ENCODE peak calls at places on chromosomes 11 and 22, in nine cellular contexts. One of them, this sample, is unnamed.

GRCh38 chr11:124897681-124898680 is at the start of gene ROBO4:
- DNase-seq in activated naive CD4-positive, alpha-beta T cell: no peak
- DNase-seq in stromal cell of bone marrow: peak
- DNase-seq in LoVo: peak
- DNase-seq in BJ: peak
- DNase-seq in epithelial cell of esophagus: peak
- DNase-seq in glutamatergic neuron: no peak
- DNase-seq in kidney glomerular epithelial cell: peak
- DNase-seq in GM20000: no peak
- DNase-seq in this sample: no peak

GRCh38 chr11:46520971-46521745 is 72.7 kb downstream of the AMBRA1 start:
- DNase-seq in glutamatergic neuron: no peak
- DNase-seq in epithelial cell of esophagus: peak
- DNase-seq in BJ: no peak
- DNase-seq in GM20000: no peak
- DNase-seq in activated naive CD4-positive, alpha-beta T cell: no peak
- DNase-seq in kidney glomerular epithelial cell: peak
- DNase-seq in LoVo: peak
- DNase-seq in stromal cell of bone marrow: no peak
- DNase-seq in this sample: no peak

GRCh38 chr22:44133901-44134511 is 46.7 kb upstream of the PARVG start:
- DNase-seq in LoVo: no peak
- DNase-seq in stromal cell of bone marrow: peak
- DNase-seq in glutamatergic neuron: no peak
- DNase-seq in BJ: no peak
- DNase-seq in GM20000: no peak
- DNase-seq in kidney glomerular epithelial cell: no peak
- DNase-seq in epithelial cell of esophagus: no peak
- DNase-seq in activated naive CD4-positive, alpha-beta T cell: no peak
- DNase-seq in this sample: no peak

GRCh38 chr11:67484847-67485311 is 2.1 kb downstream of the AIP start:
- DNase-seq in activated naive CD4-positive, alpha-beta T cell: peak
- DNase-seq in stromal cell of bone marrow: no peak
- DNase-seq in LoVo: no peak
- DNase-seq in GM20000: no peak
- DNase-seq in kidney glomerular epithelial cell: no peak
- DNase-seq in glutamatergic neuron: no peak
- DNase-seq in BJ: no peak
- DNase-seq in epithelial cell of esophagus: no peak
- DNase-seq in this sample: no peak

GRCh38 chr11:33672273-33672672 is 28.4 kb downstream of the C11orf91 start:
- DNase-seq in kidney glomerular epithelial cell: no peak
- DNase-seq in epithelial cell of esophagus: no peak
- DNase-seq in stromal cell of bone marrow: no peak
- DNase-seq in glutamatergic neuron: no peak
- DNase-seq in LoVo: no peak
- DNase-seq in GM20000: no peak
- DNase-seq in BJ: no peak
- DNase-seq in activated naive CD4-positive, alpha-beta T cell: no peak
- DNase-seq in this sample: no peak

GRCh38 chr11:17745032-17745772 is 10.6 kb downstream of the KCNC1 start:
- DNase-seq in GM20000: no peak
- DNase-seq in stromal cell of bone marrow: no peak
- DNase-seq in activated naive CD4-positive, alpha-beta T cell: no peak
- DNase-seq in BJ: no peak
- DNase-seq in LoVo: no peak
- DNase-seq in glutamatergic neuron: peak
- DNase-seq in epithelial cell of esophagus: no peak
- DNase-seq in kidney glomerular epithelial cell: no peak
- DNase-seq in this sample: no peak

GRCh38 chr11:15114501-15115475 is at the start of gene INSC:
- DNase-seq in BJ: no peak
- DNase-seq in stromal cell of bone marrow: no peak
- DNase-seq in GM20000: no peak
- DNase-seq in activated naive CD4-positive, alpha-beta T cell: no peak
- DNase-seq in kidney glomerular epithelial cell: no peak
- DNase-seq in glutamatergic neuron: peak
- DNase-seq in epithelial cell of esophagus: no peak
- DNase-seq in LoVo: no peak
- DNase-seq in this sample: peak

GRCh38 chr22:41305646-41306045 is 4.3 kb downstream of the ZC3H7B start:
- DNase-seq in activated naive CD4-positive, alpha-beta T cell: no peak
- DNase-seq in glutamatergic neuron: no peak
- DNase-seq in stromal cell of bone marrow: peak
- DNase-seq in GM20000: no peak
- DNase-seq in kidney glomerular epithelial cell: peak
- DNase-seq in LoVo: no peak
- DNase-seq in BJ: no peak
- DNase-seq in epithelial cell of esophagus: peak
- DNase-seq in this sample: no peak

GRCh38 chr22:30665786-30666185 is 1.9 kb downstream of the DUSP18 start:
- DNase-seq in epithelial cell of esophagus: no peak
- DNase-seq in GM20000: no peak
- DNase-seq in BJ: no peak
- DNase-seq in glutamatergic neuron: no peak
- DNase-seq in activated naive CD4-positive, alpha-beta T cell: no peak
- DNase-seq in stromal cell of bone marrow: no peak
- DNase-seq in kidney glomerular epithelial cell: no peak
- DNase-seq in LoVo: peak
- DNase-seq in this sample: no peak

GRCh38 chr11:16126361-16126760 is 230.0 kb downstream of the SOX6 start:
- DNase-seq in LoVo: no peak
- DNase-seq in GM20000: no peak
- DNase-seq in glutamatergic neuron: no peak
- DNase-seq in stromal cell of bone marrow: no peak
- DNase-seq in activated naive CD4-positive, alpha-beta T cell: no peak
- DNase-seq in epithelial cell of esophagus: peak
- DNase-seq in BJ: no peak
- DNase-seq in kidney glomerular epithelial cell: no peak
- DNase-seq in this sample: peak

GRCh38 chr11:47394322-47395224 is 13.8 kb upstream of the SLC39A13 start:
- DNase-seq in glutamatergic neuron: no peak
- DNase-seq in kidney glomerular epithelial cell: no peak
- DNase-seq in epithelial cell of esophagus: no peak
- DNase-seq in GM20000: peak
- DNase-seq in activated naive CD4-positive, alpha-beta T cell: peak
- DNase-seq in stromal cell of bone marrow: no peak
- DNase-seq in BJ: no peak
- DNase-seq in LoVo: no peak
- DNase-seq in this sample: no peak

GRCh38 chr11:122672892-122673291 is 17.4 kb downstream of the UBASH3B start:
- DNase-seq in GM20000: no peak
- DNase-seq in LoVo: no peak
- DNase-seq in BJ: no peak
- DNase-seq in epithelial cell of esophagus: no peak
- DNase-seq in glutamatergic neuron: no peak
- DNase-seq in kidney glomerular epithelial cell: no peak
- DNase-seq in stromal cell of bone marrow: no peak
- DNase-seq in activated naive CD4-positive, alpha-beta T cell: no peak
- DNase-seq in this sample: no peak

GRCh38 chr11:128302425-128303186 is 284.8 kb downstream of the ETS1 start:
- DNase-seq in epithelial cell of esophagus: no peak
- DNase-seq in GM20000: peak
- DNase-seq in BJ: no peak
- DNase-seq in kidney glomerular epithelial cell: no peak
- DNase-seq in activated naive CD4-positive, alpha-beta T cell: peak
- DNase-seq in glutamatergic neuron: no peak
- DNase-seq in stromal cell of bone marrow: no peak
- DNase-seq in LoVo: no peak
- DNase-seq in this sample: peak

GRCh38 chr11:44110231-44110679 is 14.8 kb downstream of the EXT2 start:
- DNase-seq in glutamatergic neuron: peak
- DNase-seq in GM20000: peak
- DNase-seq in stromal cell of bone marrow: peak
- DNase-seq in BJ: no peak
- DNase-seq in activated naive CD4-positive, alpha-beta T cell: peak
- DNase-seq in epithelial cell of esophagus: peak
- DNase-seq in LoVo: peak
- DNase-seq in kidney glomerular epithelial cell: peak
- DNase-seq in this sample: peak

GRCh38 chr11:14973621-14974020 is 1.5 kb upstream of the CALCA start:
- DNase-seq in stromal cell of bone marrow: no peak
- DNase-seq in LoVo: no peak
- DNase-seq in activated naive CD4-positive, alpha-beta T cell: peak
- DNase-seq in epithelial cell of esophagus: peak
- DNase-seq in glutamatergic neuron: peak
- DNase-seq in GM20000: no peak
- DNase-seq in kidney glomerular epithelial cell: no peak
- DNase-seq in BJ: no peak
- DNase-seq in this sample: peak

GRCh38 chr11:75246673-75247350 is 6.2 kb downstream of the TPBGL start:
- DNase-seq in LoVo: no peak
- DNase-seq in BJ: no peak
- DNase-seq in kidney glomerular epithelial cell: no peak
- DNase-seq in stromal cell of bone marrow: no peak
- DNase-seq in activated naive CD4-positive, alpha-beta T cell: no peak
- DNase-seq in epithelial cell of esophagus: no peak
- DNase-seq in glutamatergic neuron: no peak
- DNase-seq in GM20000: no peak
- DNase-seq in this sample: no peak

GRCh38 chr11:65147352-65148075 is 13.2 kb upstream of the SYVN1 start:
- DNase-seq in stromal cell of bone marrow: no peak
- DNase-seq in activated naive CD4-positive, alpha-beta T cell: no peak
- DNase-seq in glutamatergic neuron: no peak
- DNase-seq in BJ: no peak
- DNase-seq in GM20000: no peak
- DNase-seq in epithelial cell of esophagus: no peak
- DNase-seq in kidney glomerular epithelial cell: no peak
- DNase-seq in LoVo: no peak
- DNase-seq in this sample: no peak

GRCh38 chr22:35037089-35037488 is 28.9 kb upstream of the ISX start:
- DNase-seq in glutamatergic neuron: peak
- DNase-seq in kidney glomerular epithelial cell: no peak
- DNase-seq in GM20000: no peak
- DNase-seq in activated naive CD4-positive, alpha-beta T cell: no peak
- DNase-seq in LoVo: no peak
- DNase-seq in epithelial cell of esophagus: no peak
- DNase-seq in BJ: no peak
- DNase-seq in stromal cell of bone marrow: no peak
- DNase-seq in this sample: peak

GRCh38 chr11:132125855-132126841 is 755.7 kb downstream of the NTM start:
- DNase-seq in GM20000: peak
- DNase-seq in epithelial cell of esophagus: peak
- DNase-seq in glutamatergic neuron: peak
- DNase-seq in activated naive CD4-positive, alpha-beta T cell: no peak
- DNase-seq in kidney glomerular epithelial cell: no peak
- DNase-seq in stromal cell of bone marrow: no peak
- DNase-seq in LoVo: no peak
- DNase-seq in BJ: no peak
- DNase-seq in this sample: peak

GRCh38 chr22:49626361-49627216 is 201.1 kb downstream of the BRD1 start:
- DNase-seq in BJ: no peak
- DNase-seq in glutamatergic neuron: no peak
- DNase-seq in stromal cell of bone marrow: no peak
- DNase-seq in LoVo: no peak
- DNase-seq in GM20000: no peak
- DNase-seq in epithelial cell of esophagus: no peak
- DNase-seq in kidney glomerular epithelial cell: no peak
- DNase-seq in activated naive CD4-positive, alpha-beta T cell: no peak
- DNase-seq in this sample: no peak

GRCh38 chr11:90594658-90595057 is 371.8 kb upstream of the CHORDC1 start:
- DNase-seq in BJ: no peak
- DNase-seq in kidney glomerular epithelial cell: no peak
- DNase-seq in stromal cell of bone marrow: no peak
- DNase-seq in epithelial cell of esophagus: no peak
- DNase-seq in LoVo: no peak
- DNase-seq in GM20000: no peak
- DNase-seq in glutamatergic neuron: no peak
- DNase-seq in activated naive CD4-positive, alpha-beta T cell: no peak
- DNase-seq in this sample: peak

GRCh38 chr11:99098751-99099150 is 78.0 kb downstream of the CNTN5 start:
- DNase-seq in LoVo: no peak
- DNase-seq in stromal cell of bone marrow: no peak
- DNase-seq in BJ: no peak
- DNase-seq in GM20000: peak
- DNase-seq in glutamatergic neuron: no peak
- DNase-seq in activated naive CD4-positive, alpha-beta T cell: no peak
- DNase-seq in epithelial cell of esophagus: no peak
- DNase-seq in kidney glomerular epithelial cell: no peak
- DNase-seq in this sample: no peak

GRCh38 chr22:39234867-39235687 is 9.7 kb downstream of the PDGFB start:
- DNase-seq in GM20000: no peak
- DNase-seq in LoVo: peak
- DNase-seq in BJ: no peak
- DNase-seq in activated naive CD4-positive, alpha-beta T cell: peak
- DNase-seq in epithelial cell of esophagus: peak
- DNase-seq in glutamatergic neuron: no peak
- DNase-seq in stromal cell of bone marrow: no peak
- DNase-seq in kidney glomerular epithelial cell: no peak
- DNase-seq in this sample: no peak

GRCh38 chr22:23266780-23267179 is 86.5 kb downstream of the BCR start:
- DNase-seq in activated naive CD4-positive, alpha-beta T cell: no peak
- DNase-seq in kidney glomerular epithelial cell: no peak
- DNase-seq in LoVo: no peak
- DNase-seq in glutamatergic neuron: no peak
- DNase-seq in stromal cell of bone marrow: no peak
- DNase-seq in BJ: no peak
- DNase-seq in epithelial cell of esophagus: no peak
- DNase-seq in GM20000: no peak
- DNase-seq in this sample: peak

GRCh38 chr11:23932485-23932898 is 564.4 kb upstream of the LUZP2 start:
- DNase-seq in BJ: no peak
- DNase-seq in kidney glomerular epithelial cell: no peak
- DNase-seq in activated naive CD4-positive, alpha-beta T cell: no peak
- DNase-seq in glutamatergic neuron: no peak
- DNase-seq in stromal cell of bone marrow: peak
- DNase-seq in epithelial cell of esophagus: peak
- DNase-seq in GM20000: no peak
- DNase-seq in LoVo: peak
- DNase-seq in this sample: no peak

GRCh38 chr22:18077639-18078328 is at the start of gene PEX26:
- DNase-seq in activated naive CD4-positive, alpha-beta T cell: peak
- DNase-seq in GM20000: peak
- DNase-seq in BJ: peak
- DNase-seq in stromal cell of bone marrow: peak
- DNase-seq in glutamatergic neuron: peak
- DNase-seq in epithelial cell of esophagus: peak
- DNase-seq in kidney glomerular epithelial cell: peak
- DNase-seq in LoVo: peak
- DNase-seq in this sample: peak

GRCh38 chr11:22711212-22711770 is 44.9 kb downstream of the GAS2 start:
- DNase-seq in activated naive CD4-positive, alpha-beta T cell: no peak
- DNase-seq in epithelial cell of esophagus: peak
- DNase-seq in kidney glomerular epithelial cell: no peak
- DNase-seq in GM20000: no peak
- DNase-seq in BJ: no peak
- DNase-seq in glutamatergic neuron: peak
- DNase-seq in stromal cell of bone marrow: no peak
- DNase-seq in LoVo: no peak
- DNase-seq in this sample: no peak

GRCh38 chr11:106466441-106467190 is 389.2 kb downstream of the AASDHPPT start:
- DNase-seq in stromal cell of bone marrow: peak
- DNase-seq in GM20000: no peak
- DNase-seq in glutamatergic neuron: no peak
- DNase-seq in BJ: no peak
- DNase-seq in kidney glomerular epithelial cell: peak
- DNase-seq in activated naive CD4-positive, alpha-beta T cell: no peak
- DNase-seq in LoVo: peak
- DNase-seq in epithelial cell of esophagus: peak
- DNase-seq in this sample: peak

GRCh38 chr11:128610765-128611617 is 23.6 kb upstream of the ETS1 start:
- DNase-seq in GM20000: peak
- DNase-seq in kidney glomerular epithelial cell: no peak
- DNase-seq in epithelial cell of esophagus: no peak
- DNase-seq in activated naive CD4-positive, alpha-beta T cell: peak
- DNase-seq in stromal cell of bone marrow: no peak
- DNase-seq in BJ: no peak
- DNase-seq in glutamatergic neuron: no peak
- DNase-seq in LoVo: no peak
- DNase-seq in this sample: no peak